ENCODE peak calls at places on chromosomes 6 and 20, in nine cellular contexts. O is GM12865, V is HCT116, J is GM13977, C is left ventricle myocardium inferior, M is tibial artery, U is HFFc6, W is astrocyte of the spinal cord, X is neural progenitor cell. P is an unnamed sample.

GRCh38 chr6:108492131-108492766 is 68.5 kb upstream of the FOXO3 start:
- DNase-seq in O (peak), V (peak), J (peak), C (no peak), M (no peak), U (peak), W (peak), X (peak), P (peak)

GRCh38 chr6:91580635-91581034 is 993.8 kb upstream of the MAP3K7 start:
- DNase-seq in O (no peak), V (no peak), J (no peak), C (no peak), M (no peak), U (no peak), W (no peak), X (no peak), P (no peak)

GRCh38 chr6:20350215-20350614 is 51.5 kb upstream of the E2F3 start:
- DNase-seq in O (no peak), V (no peak), J (no peak), C (no peak), M (no peak), U (peak), W (no peak), X (peak), P (no peak)

GRCh38 chr6:17497701-17498100 is 102.4 kb upstream of the FAM8A1 start:
- DNase-seq in O (no peak), V (no peak), J (no peak), C (no peak), M (no peak), U (no peak), W (no peak), X (no peak), P (no peak)

GRCh38 chr6:25457519-25457918 is 178.3 kb downstream of the CARMIL1 start:
- DNase-seq in O (no peak), V (no peak), J (no peak), C (no peak), M (no peak), U (no peak), W (no peak), X (no peak), P (no peak)

GRCh38 chr20:63750807-63751470 is 11.4 kb downstream of the SLC2A4RG start:
- DNase-seq in O (no peak), V (no peak), J (peak), C (no peak), M (no peak), U (no peak), W (no peak), X (no peak), P (no peak)

GRCh38 chr6:90290991-90291390 is 5.7 kb downstream of the BACH2 start:
- DNase-seq in O (no peak), V (no peak), J (no peak), C (no peak), M (no peak), U (no peak), W (peak), X (no peak), P (no peak)

GRCh38 chr6:83389606-83390005 is 41.2 kb downstream of the ME1 start:
- DNase-seq in O (no peak), V (no peak), J (no peak), C (no peak), M (no peak), U (no peak), W (no peak), X (no peak), P (no peak)

GRCh38 chr6:117615981-117616961 is 14.0 kb upstream of the GOPC start:
- DNase-seq in O (no peak), V (no peak), J (no peak), C (no peak), M (no peak), U (no peak), W (peak), X (peak), P (no peak)

GRCh38 chr6:96897396-96898240 is at the start of gene NDUFAF4:
- DNase-seq in O (peak), V (peak), J (peak), C (peak), M (peak), U (peak), W (peak), X (peak), P (peak)

GRCh38 chr6:13272131-13273046 is 55.9 kb downstream of the TBC1D7 start:
- DNase-seq in O (peak), V (no peak), J (no peak), C (peak), M (peak), U (no peak), W (no peak), X (no peak), P (peak)

GRCh38 chr6:111260570-111261298 is 173.4 kb downstream of the SLC16A10 start:
- DNase-seq in O (no peak), V (no peak), J (no peak), C (no peak), M (no peak), U (peak), W (no peak), X (no peak), P (no peak)

GRCh38 chr6:4649728-4650127 is 126.5 kb upstream of the CDYL start:
- DNase-seq in O (no peak), V (no peak), J (no peak), C (no peak), M (no peak), U (no peak), W (no peak), X (no peak), P (no peak)

GRCh38 chr6:68632620-68633195 is 2.4 kb upstream of the ADGRB3 start:
- DNase-seq in O (no peak), V (no peak), J (no peak), C (no peak), M (no peak), U (no peak), W (no peak), X (no peak), P (no peak)

GRCh38 chr20:21796059-21796458 is 90.6 kb downstream of the PAX1 start:
- DNase-seq in O (peak), V (no peak), J (no peak), C (no peak), M (no peak), U (no peak), W (no peak), X (peak), P (no peak)

GRCh38 chr6:135423649-135424128 is 73.9 kb downstream of the AHI1 start:
- DNase-seq in O (peak), V (peak), J (peak), C (no peak), M (no peak), U (peak), W (peak), X (peak), P (peak)

GRCh38 chr6:16514249-16514648 is 247.0 kb downstream of the ATXN1 start:
- DNase-seq in O (peak), V (no peak), J (peak), C (no peak), M (no peak), U (peak), W (peak), X (peak), P (peak)

GRCh38 chr6:106119526-106119925 is 33.4 kb downstream of the PRDM1 start:
- DNase-seq in O (no peak), V (no peak), J (no peak), C (no peak), M (no peak), U (no peak), W (no peak), X (no peak), P (no peak)

GRCh38 chr20:362271-363254 is 15.7 kb downstream of the NRSN2 start:
- DNase-seq in O (peak), V (peak), J (no peak), C (peak), M (peak), U (peak), W (peak), X (no peak), P (peak)

GRCh38 chr6:105346052-105346451 is 56.8 kb downstream of the PREP start:
- DNase-seq in O (no peak), V (no peak), J (no peak), C (no peak), M (no peak), U (peak), W (peak), X (peak), P (no peak)

GRCh38 chr20:61980647-61981583 is 84.8 kb downstream of the TAF4 start:
- DNase-seq in O (peak), V (peak), J (no peak), C (peak), M (no peak), U (peak), W (peak), X (peak), P (no peak)

GRCh38 chr6:36755435-36756348 is 58.1 kb downstream of the RAB44 start:
- DNase-seq in O (peak), V (no peak), J (peak), C (no peak), M (no peak), U (peak), W (peak), X (no peak), P (peak)

GRCh38 chr6:122969999-122970398 is 26.0 kb upstream of the CLVS2 start:
- DNase-seq in O (no peak), V (no peak), J (no peak), C (no peak), M (no peak), U (no peak), W (no peak), X (peak), P (no peak)

GRCh38 chr6:115896538-115897129 is 164.1 kb downstream of the FRK start:
- DNase-seq in O (peak), V (peak), J (peak), C (no peak), M (no peak), U (peak), W (peak), X (peak), P (peak)

GRCh38 chr6:32860674-32861073 is 6.7 kb downstream of the PSMB9 start:
- DNase-seq in O (no peak), V (no peak), J (no peak), C (no peak), M (no peak), U (no peak), W (no peak), X (no peak), P (no peak)

GRCh38 chr6:164695896-164696295 is 613.5 kb downstream of the C6orf118 start:
- DNase-seq in O (no peak), V (no peak), J (no peak), C (no peak), M (no peak), U (no peak), W (no peak), X (no peak), P (no peak)

GRCh38 chr6:130191376-130191702 is 31.4 kb downstream of the SAMD3 start:
- DNase-seq in O (no peak), V (no peak), J (no peak), C (no peak), M (no peak), U (no peak), W (no peak), X (no peak), P (no peak)

GRCh38 chr6:15493437-15494168 is 169.2 kb downstream of the DTNBP1 start:
- DNase-seq in O (no peak), V (no peak), J (no peak), C (no peak), M (no peak), U (peak), W (no peak), X (peak), P (no peak)

GRCh38 chr6:131061771-131062160 is 1.3 kb downstream of the EPB41L2 start:
- DNase-seq in O (peak), V (no peak), J (no peak), C (no peak), M (no peak), U (no peak), W (no peak), X (no peak), P (peak)

GRCh38 chr20:46407671-46407996 is 1.2 kb upstream of the ELMO2 start:
- DNase-seq in O (no peak), V (no peak), J (no peak), C (no peak), M (no peak), U (no peak), W (no peak), X (no peak), P (no peak)

GRCh38 chr20:45779011-45779915 is 12.4 kb downstream of the WFDC3 start:
- DNase-seq in O (no peak), V (peak), J (no peak), C (peak), M (peak), U (peak), W (peak), X (no peak), P (no peak)

GRCh38 chr6:43715056-43715788 is 27.6 kb upstream of the MRPS18A start:
- DNase-seq in O (peak), V (no peak), J (peak), C (no peak), M (no peak), U (no peak), W (no peak), X (no peak), P (peak)

DNA sequence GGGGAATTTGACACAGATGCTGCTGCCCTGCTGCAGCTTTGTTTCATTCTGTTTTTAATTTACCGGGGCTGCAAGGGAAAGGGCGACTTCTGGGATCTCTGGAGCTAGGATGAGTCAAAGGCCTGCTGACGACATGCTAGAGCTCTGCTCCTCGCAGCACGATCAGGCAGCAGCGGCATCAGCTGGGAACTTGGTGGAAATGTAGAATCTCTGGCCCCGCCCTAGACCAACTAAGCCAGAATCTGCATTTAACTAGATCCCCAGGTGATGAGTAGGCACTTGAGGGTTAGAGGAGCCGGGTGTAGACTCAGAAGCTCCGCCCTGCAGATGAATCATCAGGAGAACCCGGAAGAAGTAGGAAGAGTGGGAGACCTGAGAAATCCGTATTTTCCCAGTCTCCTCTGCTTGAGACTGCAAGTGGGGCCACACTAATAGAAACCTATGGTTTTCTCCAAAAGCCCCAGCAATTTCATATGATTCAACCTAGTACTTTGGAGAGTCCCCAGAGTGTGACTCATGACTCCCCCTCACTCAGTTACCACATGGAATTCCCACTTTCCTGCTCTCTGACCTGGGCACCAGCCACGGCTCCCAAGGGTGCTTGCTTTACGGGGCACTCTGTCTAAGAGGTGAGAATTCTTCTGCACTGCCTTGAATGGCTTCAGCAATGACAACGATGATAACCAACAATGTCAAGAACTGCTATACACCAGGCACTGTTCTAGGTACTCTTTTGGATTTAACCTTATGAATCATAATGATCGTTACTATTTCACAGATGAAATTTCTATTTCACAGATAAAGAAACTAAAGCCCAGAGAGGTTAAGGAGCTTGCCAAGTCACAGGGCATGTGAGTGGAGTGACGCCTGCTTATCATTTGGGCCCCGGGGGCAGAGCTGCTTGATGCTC is 18.1 kb downstream of the TUBB2B start:
- DNase-seq in O (peak), V (peak), J (no peak), C (peak), M (peak), U (peak), W (peak), X (peak), P (peak)
- TF ChIP-seq CTCF in O (no peak), V (peak), J (peak), C (no peak), M (no peak), U (no peak), W (peak), X (no peak), P (peak)

DNA sequence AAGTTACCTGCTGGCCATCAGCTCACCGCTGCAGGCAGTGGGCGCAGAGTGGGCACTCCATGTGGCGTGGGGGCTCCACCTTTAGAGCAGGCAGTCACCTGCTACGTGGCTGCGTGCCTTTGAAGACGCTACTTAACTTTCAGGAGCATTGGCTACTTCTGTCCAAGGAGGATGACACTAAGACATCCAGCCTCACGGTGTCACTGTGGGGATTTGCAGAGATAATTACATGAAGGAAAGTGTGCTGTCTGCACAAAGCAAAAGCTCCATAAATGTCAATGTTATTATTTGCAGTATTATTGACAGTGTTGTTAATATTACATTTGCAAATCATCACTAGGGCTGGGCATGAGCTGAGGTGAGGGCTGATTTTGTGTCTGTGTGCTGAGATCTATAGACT is 166.0 kb upstream of the SYNDIG1 start:
- DNase-seq in O (no peak), V (no peak), J (no peak), C (no peak), M (no peak), U (peak), W (peak), X (peak), P (no peak)
- TF ChIP-seq CTCF in O (no peak), V (peak), J (no peak), C (peak), M (peak), U (peak), W (peak), X (peak), P (no peak)

GRCh38 chr6:70103798-70104197 is 199.1 kb downstream of the COL9A1 start:
- DNase-seq in O (peak), V (peak), J (no peak), C (no peak), M (no peak), U (no peak), W (no peak), X (no peak), P (no peak)
- TF ChIP-seq CTCF in O (peak), V (peak), J (peak), C (peak), M (no peak), U (peak), W (peak), X (peak), P (no peak)

DNA sequence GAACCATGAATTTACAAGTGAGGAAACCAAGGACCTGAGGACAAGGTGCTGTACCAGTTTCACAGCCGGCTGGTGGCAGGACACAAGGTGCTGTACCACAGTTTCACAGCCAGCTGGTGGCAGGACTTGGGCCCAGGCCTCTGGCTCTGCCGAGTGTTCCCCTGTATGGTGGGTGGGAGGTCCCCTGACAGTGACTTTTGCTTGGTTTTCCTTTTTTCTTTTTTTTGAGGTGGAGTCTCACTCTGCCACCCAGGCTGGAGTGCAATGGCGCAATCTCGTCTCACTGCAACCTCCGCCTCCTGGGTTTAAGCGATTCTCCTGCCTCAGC is 212.4 kb downstream of the LY86 start:
- DNase-seq in O (no peak), V (no peak), J (no peak), C (no peak), M (no peak), U (no peak), W (no peak), X (no peak), P (no peak)
- TF ChIP-seq CTCF in O (no peak), V (no peak), J (no peak), C (no peak), M (no peak), U (no peak), W (no peak), X (no peak), P (no peak)

GRCh38 chr20:53954734-53955658 is 115.4 kb downstream of the BCAS1 start:
- DNase-seq in O (no peak), V (no peak), J (no peak), C (no peak), M (no peak), U (no peak), W (no peak), X (no peak), P (no peak)

GRCh38 chr20:53958240-53958639 is 112.2 kb downstream of the BCAS1 start:
- DNase-seq in O (no peak), V (no peak), J (no peak), C (no peak), M (no peak), U (no peak), W (no peak), X (no peak), P (no peak)

GRCh38 chr20:53956013-53956715 is 114.2 kb downstream of the BCAS1 start:
- DNase-seq in O (no peak), V (no peak), J (no peak), C (no peak), M (no peak), U (no peak), W (no peak), X (no peak), P (no peak)

GRCh38 chr20:53959849-53960585 is 110.4 kb downstream of the BCAS1 start:
- DNase-seq in O (no peak), V (no peak), J (no peak), C (peak), M (no peak), U (no peak), W (no peak), X (no peak), P (no peak)

DNA sequence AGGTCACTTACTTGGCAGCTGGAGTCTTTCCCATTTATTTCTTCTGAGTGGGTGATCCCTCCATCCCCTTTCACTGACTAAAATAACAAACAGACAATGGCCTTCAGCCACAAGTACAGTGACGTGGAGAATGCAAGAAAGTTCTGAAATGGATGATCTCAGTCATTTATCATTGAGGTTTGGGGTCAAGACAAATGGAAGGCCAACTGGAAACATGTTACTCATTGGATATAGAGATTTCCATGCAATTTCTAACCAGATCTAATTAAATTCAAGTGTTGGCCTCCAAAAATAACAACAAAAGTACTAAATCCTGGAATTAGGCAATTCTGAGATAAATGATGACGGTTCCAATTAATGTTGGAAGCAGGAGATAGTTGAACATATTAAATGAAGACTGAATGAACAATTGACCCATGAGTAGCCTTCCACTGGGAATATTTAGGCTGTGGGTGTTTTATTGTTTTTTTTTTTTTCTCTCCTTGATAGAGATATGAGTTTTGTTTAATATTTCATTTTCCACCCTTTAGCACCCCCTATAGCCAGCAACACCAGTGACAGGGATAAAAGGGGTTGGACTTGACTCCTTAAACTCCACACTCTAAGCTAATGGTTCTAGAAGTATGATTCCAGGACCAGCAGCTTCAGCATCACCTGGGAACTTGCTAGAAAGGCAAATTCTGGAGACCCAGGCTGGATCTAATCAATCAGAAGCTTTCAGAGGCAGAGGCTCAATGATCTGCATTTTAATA is 112.8 kb downstream of the BCAS1 start:
- DNase-seq in O (no peak), V (no peak), J (no peak), C (no peak), M (no peak), U (no peak), W (peak), X (no peak), P (no peak)
- TF ChIP-seq CTCF in O (no peak), V (peak), J (no peak), C (no peak), M (no peak), U (peak), W (peak), X (no peak), P (no peak)

GRCh38 chr20:31489152-31489551 is 14.1 kb downstream of the REM1 start:
- DNase-seq in O (no peak), V (no peak), J (no peak), C (no peak), M (no peak), U (no peak), W (no peak), X (no peak), P (no peak)

GRCh38 chr20:31496761-31497295 is 17.4 kb upstream of the HM13 start:
- DNase-seq in O (no peak), V (no peak), J (no peak), C (peak), M (peak), U (no peak), W (no peak), X (no peak), P (no peak)

GRCh38 chr20:31490752-31491151 is 15.7 kb downstream of the REM1 start:
- DNase-seq in O (no peak), V (no peak), J (no peak), C (no peak), M (no peak), U (no peak), W (no peak), X (no peak), P (no peak)

GRCh38 chr20:31497838-31498540 is 16.3 kb upstream of the HM13 start:
- DNase-seq in O (peak), V (peak), J (no peak), C (peak), M (no peak), U (peak), W (no peak), X (no peak), P (no peak)

GRCh38 chr20:31494131-31494530 is 19.0 kb downstream of the REM1 start:
- DNase-seq in O (no peak), V (peak), J (no peak), C (no peak), M (no peak), U (peak), W (no peak), X (peak), P (no peak)
- TF ChIP-seq CTCF in O (peak), V (peak), J (no peak), C (peak), M (peak), U (peak), W (peak), X (peak), P (no peak)

P was measured in GM13976.